ENCODE peak calls at places on chromosome 6, in seven cellular contexts. X is HEK293T; J is left cardiac atrium; A is naive B cell; G is hepatocyte; T is brain microvascular endothelial cell; N is stimulated activated CD8-positive, alpha-beta memory T cell treated with anti-CD3 and anti-CD28 coated beads, Interleukin-2, amount 100 ng/mL, for 48 hours. K is an unnamed sample.

GRCh38 chr6:43246301-43247114 is 3.2 kb downstream of the TTBK1 start:
- DNase-seq in J (peak), G (peak), A (no peak), T (no peak), N (no peak), X (peak), K (peak)

GRCh38 chr6:26401389-26401986 is 587 bp upstream of the BTN3A1 start:
- DNase-seq in X (no peak), G (no peak), N (no peak), A (no peak), T (no peak), J (no peak), K (peak)

GRCh38 chr6:113496157-113496556 is 361.0 kb upstream of the MARCKS start:
- DNase-seq in X (no peak), J (no peak), N (no peak), G (no peak), A (no peak), T (peak), K (no peak)

GRCh38 chr6:37024665-37025337 is 19.3 kb downstream of the FGD2 start:
- DNase-seq in T (no peak), A (no peak), G (no peak), N (peak), J (no peak), X (no peak), K (no peak)

GRCh38 chr6:35675871-35676459 is 12.8 kb downstream of the FKBP5 start:
- DNase-seq in J (no peak), T (no peak), G (no peak), N (no peak), X (no peak), A (no peak), K (no peak)

GRCh38 chr6:53873922-53874321 is 79.1 kb downstream of the LRRC1 start:
- DNase-seq in T (no peak), X (no peak), G (no peak), A (no peak), J (no peak), N (no peak), K (no peak)

GRCh38 chr6:72560721-72561593 is 60.9 kb upstream of the KCNQ5 start:
- DNase-seq in N (no peak), A (no peak), X (peak), T (peak), G (no peak), J (no peak), K (peak)

GRCh38 chr6:118705799-118706481 is 54.5 kb upstream of the CEP85L start:
- DNase-seq in X (no peak), N (peak), T (peak), A (no peak), G (no peak), J (no peak), K (no peak)

GRCh38 chr6:16305788-16306187 is 67.4 kb downstream of the GMPR start:
- DNase-seq in N (no peak), A (no peak), T (no peak), J (no peak), G (no peak), X (no peak), K (no peak)

GRCh38 chr6:449486-450419 is 58.2 kb downstream of the IRF4 start:
- DNase-seq in A (no peak), J (no peak), T (no peak), N (no peak), G (no peak), X (no peak), K (no peak)

K was measured in OCI-LY7.